ENCODE peak calls at places on chromosome 11, in nine cellular contexts. G is foreskin fibroblast; O is A549; I is fibroblast of lung; A is CD8-positive, alpha-beta T cell; P is cardiac fibroblast; N is body of pancreas; V is AG09309; X is psoas muscle. T is an unnamed sample.

GRCh38 chr11:30196400-30197206 is 34.2 kb upstream of the FSHB start:
- DNase-seq in G (peak), O (peak), I (peak), A (peak), P (peak), N (peak), V (no peak), X (no peak), T (no peak)

GRCh38 chr11:64809781-64810241 is 540 bp downstream of the MEN1 start:
- DNase-seq in G (no peak), O (no peak), I (no peak), A (no peak), P (no peak), N (peak), V (no peak), X (no peak), T (no peak)

GRCh38 chr11:3161309-3161708 is 3.8 kb downstream of the OSBPL5 start:
- DNase-seq in G (peak), O (no peak), I (no peak), A (no peak), P (no peak), N (no peak), V (no peak), X (peak), T (no peak)

GRCh38 chr11:8384199-8384821 is 120.6 kb upstream of the LMO1 start:
- DNase-seq in G (no peak), O (peak), I (peak), A (no peak), P (peak), N (peak), V (no peak), X (no peak), T (no peak)

GRCh38 chr11:7098235-7098832 is 9.5 kb downstream of the RBMXL2 start:
- DNase-seq in G (peak), O (peak), I (peak), A (no peak), P (peak), N (peak), V (peak), X (no peak), T (no peak)

GRCh38 chr11:86523738-86524602 is 148.4 kb downstream of the ME3 start:
- DNase-seq in G (peak), O (peak), I (peak), A (no peak), P (peak), N (peak), V (no peak), X (no peak), T (peak)

GRCh38 chr11:65204646-65205601 is 23.2 kb downstream of the CAPN1 start:
- DNase-seq in G (no peak), O (peak), I (peak), A (peak), P (peak), N (no peak), V (no peak), X (peak), T (no peak)

GRCh38 chr11:46896719-46897406 is 21.5 kb downstream of the LRP4 start:
- DNase-seq in G (peak), O (peak), I (peak), A (no peak), P (peak), N (no peak), V (no peak), X (no peak), T (no peak)

GRCh38 chr11:64265176-64266160 is 14.1 kb downstream of the PLCB3 start:
- DNase-seq in G (no peak), O (no peak), I (no peak), A (peak), P (no peak), N (no peak), V (no peak), X (peak), T (no peak)

GRCh38 chr11:58730507-58731089 is 1.1 kb downstream of the GLYAT start:
- DNase-seq in G (no peak), O (no peak), I (no peak), A (no peak), P (no peak), N (no peak), V (no peak), X (no peak), T (no peak)

GRCh38 chr11:71436861-71437260 is 11.3 kb downstream of the DHCR7 start:
- DNase-seq in G (no peak), O (no peak), I (no peak), A (no peak), P (no peak), N (no peak), V (no peak), X (no peak), T (no peak)

GRCh38 chr11:44611088-44611487 is 45.6 kb downstream of the CD82 start:
- DNase-seq in G (no peak), O (no peak), I (no peak), A (no peak), P (no peak), N (no peak), V (no peak), X (no peak), T (no peak)

GRCh38 chr11:47552086-47552580 is 799 bp downstream of the CELF1 start:
- DNase-seq in G (no peak), O (peak), I (peak), A (no peak), P (peak), N (no peak), V (no peak), X (no peak), T (no peak)

GRCh38 chr11:111019931-111020381 is 225.6 kb upstream of the POU2AF2 start:
- DNase-seq in G (peak), O (no peak), I (peak), A (no peak), P (peak), N (peak), V (no peak), X (no peak), T (no peak)

GRCh38 chr11:76233936-76234703 is 27.8 kb upstream of the WNT11 start:
- DNase-seq in G (peak), O (no peak), I (peak), A (no peak), P (peak), N (peak), V (no peak), X (peak), T (no peak)

GRCh38 chr11:100467821-100468508 is 219.1 kb upstream of the ARHGAP42 start:
- DNase-seq in G (no peak), O (no peak), I (no peak), A (no peak), P (no peak), N (no peak), V (no peak), X (no peak), T (no peak)

GRCh38 chr11:106463154-106463553 is 385.7 kb downstream of the AASDHPPT start:
- DNase-seq in G (no peak), O (no peak), I (no peak), A (no peak), P (no peak), N (no peak), V (no peak), X (no peak), T (no peak)

GRCh38 chr11:68008381-68009337 is 1.5 kb upstream of the ALDH3B1 start:
- DNase-seq in G (no peak), O (no peak), I (no peak), A (no peak), P (no peak), N (peak), V (no peak), X (no peak), T (no peak)

GRCh38 chr11:97850726-97851125 is 1170.0 kb upstream of the CNTN5 start:
- DNase-seq in G (no peak), O (no peak), I (no peak), A (no peak), P (no peak), N (no peak), V (no peak), X (no peak), T (no peak)

GRCh38 chr11:114257621-114258558 is 38.3 kb upstream of the NNMT start:
- DNase-seq in G (peak), O (no peak), I (peak), A (no peak), P (peak), N (peak), V (no peak), X (peak), T (no peak)

GRCh38 chr11:62726156-62727006 is 876 bp downstream of the HNRNPUL2 start:
- DNase-seq in G (no peak), O (no peak), I (no peak), A (peak), P (no peak), N (no peak), V (no peak), X (no peak), T (no peak)

GRCh38 chr11:94193288-94193687 is 64.6 kb downstream of the PANX1 start:
- DNase-seq in G (peak), O (peak), I (peak), A (no peak), P (peak), N (no peak), V (no peak), X (no peak), T (no peak)

GRCh38 chr11:75352417-75353206 is 1.2 kb upstream of the ARRB1 start:
- DNase-seq in G (no peak), O (no peak), I (no peak), A (no peak), P (no peak), N (peak), V (no peak), X (no peak), T (no peak)

GRCh38 chr11:60193687-60194433 is 11.0 kb upstream of the MS4A6A start:
- DNase-seq in G (no peak), O (peak), I (peak), A (peak), P (peak), N (peak), V (no peak), X (no peak), T (no peak)

GRCh38 chr11:69680688-69681087 is 5.5 kb upstream of the LTO1 start:
- DNase-seq in G (no peak), O (no peak), I (no peak), A (no peak), P (no peak), N (no peak), V (no peak), X (no peak), T (no peak)
- H3K4me3 ChIP-seq in G (no peak), O (no peak), I (no peak), A (no peak), P (no peak), N (no peak), V (no peak), X (no peak), T (no peak)

DNA sequence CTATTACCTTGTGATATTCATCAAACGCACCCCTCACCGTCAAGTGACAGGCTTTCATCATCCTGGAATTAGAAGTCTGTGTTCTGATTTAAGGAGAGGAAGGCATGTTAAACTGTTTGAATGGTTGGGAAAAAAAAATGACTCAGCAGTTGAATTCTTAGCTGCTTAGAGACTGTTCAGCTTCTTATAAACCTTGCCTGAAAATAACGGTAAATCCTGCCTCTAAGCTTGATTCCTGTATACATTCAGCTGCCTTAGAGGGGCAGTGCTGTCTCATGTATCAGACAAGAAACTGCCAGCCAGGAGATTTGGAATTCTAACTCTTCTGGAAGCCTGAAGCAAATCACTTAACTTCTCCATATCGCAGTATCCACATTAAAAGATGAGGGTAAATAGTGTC is 437.4 kb downstream of the JRKL start:
- DNase-seq in G (no peak), O (peak), I (peak), A (no peak), P (peak), N (no peak), V (no peak), X (no peak), T (no peak)
- TF ChIP-seq CTCF in G (no peak), O (no peak), I (no peak), A (no peak), P (peak), N (no peak), V (no peak), X (peak), T (no peak)

GRCh38 chr11:112380464-112380863 is 119.8 kb upstream of the PLET1 start:
- DNase-seq in G (no peak), O (no peak), I (no peak), A (no peak), P (no peak), N (no peak), V (no peak), X (no peak), T (no peak)
- H3K4me3 ChIP-seq in G (no peak), O (no peak), I (no peak), A (no peak), P (no peak), N (no peak), V (no peak), X (no peak), T (no peak)

GRCh38 chr11:12089041-12089440 is 21.3 kb upstream of the MICAL2 start:
- DNase-seq in G (no peak), O (no peak), I (no peak), A (no peak), P (no peak), N (no peak), V (no peak), X (no peak), T (no peak)

GRCh38 chr11:12088531-12088930 is 21.9 kb upstream of the MICAL2 start:
- DNase-seq in G (no peak), O (no peak), I (no peak), A (no peak), P (no peak), N (no peak), V (no peak), X (no peak), T (no peak)

GRCh38 chr11:12087075-12087775 is 23.2 kb upstream of the MICAL2 start:
- DNase-seq in G (peak), O (peak), I (peak), A (peak), P (peak), N (no peak), V (peak), X (no peak), T (no peak)

GRCh38 chr11:12089473-12089872 is 20.9 kb upstream of the MICAL2 start:
- DNase-seq in G (no peak), O (no peak), I (no peak), A (no peak), P (no peak), N (no peak), V (no peak), X (no peak), T (no peak)

GRCh38 chr11:12088047-12088481 is 22.3 kb upstream of the MICAL2 start:
- DNase-seq in G (peak), O (peak), I (peak), A (no peak), P (peak), N (no peak), V (peak), X (peak), T (peak)
- TF ChIP-seq CTCF in G (peak), O (peak), I (no peak), A (no peak), P (peak), N (no peak), V (peak), X (peak), T (peak)

GRCh38 chr11:694563-695331 is at the start of gene DEAF1:
- DNase-seq in G (peak), O (peak), I (peak), A (peak), P (peak), N (peak), V (peak), X (peak), T (peak)

GRCh38 chr11:693415-693831 is 1.6 kb downstream of the DEAF1 start:
- DNase-seq in G (no peak), O (no peak), I (peak), A (no peak), P (peak), N (no peak), V (no peak), X (no peak), T (no peak)

GRCh38 chr11:692824-693414 is 2.1 kb downstream of the DEAF1 start:
- DNase-seq in G (no peak), O (no peak), I (peak), A (peak), P (no peak), N (peak), V (no peak), X (no peak), T (no peak)

GRCh38 chr11:695332-695605 is 247 bp upstream of the DEAF1 start:
- DNase-seq in G (no peak), O (no peak), I (no peak), A (no peak), P (no peak), N (no peak), V (no peak), X (no peak), T (no peak)

GRCh38 chr11:693887-694562 is 997 bp downstream of the DEAF1 start:
- DNase-seq in G (no peak), O (no peak), I (no peak), A (peak), P (no peak), N (peak), V (no peak), X (no peak), T (no peak)
- H3K4me3 ChIP-seq in G (peak), O (peak), I (peak), A (peak), P (peak), N (no peak), V (peak), X (peak), T (peak)

DNA sequence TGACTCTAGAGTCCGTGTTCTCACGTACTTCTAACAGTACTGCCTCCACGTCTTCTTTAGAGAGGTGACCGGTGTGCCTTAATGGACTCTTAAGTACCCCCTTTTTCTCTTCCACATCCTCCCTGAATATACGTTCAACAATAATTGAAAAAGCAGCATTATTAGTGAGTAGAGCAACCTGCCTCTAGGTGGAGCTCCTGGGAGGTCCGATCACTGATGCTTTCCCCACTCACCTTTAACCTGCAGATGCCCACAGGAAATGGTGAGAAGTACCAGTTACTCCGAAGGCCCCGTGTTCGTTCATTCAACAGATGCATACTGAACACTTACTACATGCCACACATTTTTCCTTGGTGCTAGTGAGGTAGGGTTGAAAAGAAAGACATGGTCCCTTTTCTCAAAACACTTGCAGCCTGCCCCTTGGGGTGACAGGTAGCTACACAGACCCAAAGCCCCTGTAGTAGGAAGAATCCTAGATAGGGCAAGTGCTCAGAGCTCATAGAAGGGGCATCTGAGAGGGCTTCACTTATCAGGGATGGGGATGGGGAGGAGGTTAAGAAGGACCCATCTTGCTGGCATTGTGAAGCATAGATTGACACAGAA is 72.7 kb downstream of the FEZ1 start:
- DNase-seq in G (no peak), O (no peak), I (no peak), A (no peak), P (no peak), N (no peak), V (no peak), X (no peak), T (no peak)
- TF ChIP-seq CTCF in G (peak), O (peak), I (peak), A (no peak), P (peak), N (peak), V (peak), X (peak), T (peak)

GRCh38 chr11:15942936-15943335 is 413.4 kb downstream of the SOX6 start:
- DNase-seq in G (no peak), O (no peak), I (no peak), A (no peak), P (no peak), N (no peak), V (no peak), X (no peak), T (no peak)
- H3K4me3 ChIP-seq in G (no peak), O (no peak), I (no peak), A (no peak), P (no peak), N (no peak), V (no peak), X (no peak), T (no peak)

DNA sequence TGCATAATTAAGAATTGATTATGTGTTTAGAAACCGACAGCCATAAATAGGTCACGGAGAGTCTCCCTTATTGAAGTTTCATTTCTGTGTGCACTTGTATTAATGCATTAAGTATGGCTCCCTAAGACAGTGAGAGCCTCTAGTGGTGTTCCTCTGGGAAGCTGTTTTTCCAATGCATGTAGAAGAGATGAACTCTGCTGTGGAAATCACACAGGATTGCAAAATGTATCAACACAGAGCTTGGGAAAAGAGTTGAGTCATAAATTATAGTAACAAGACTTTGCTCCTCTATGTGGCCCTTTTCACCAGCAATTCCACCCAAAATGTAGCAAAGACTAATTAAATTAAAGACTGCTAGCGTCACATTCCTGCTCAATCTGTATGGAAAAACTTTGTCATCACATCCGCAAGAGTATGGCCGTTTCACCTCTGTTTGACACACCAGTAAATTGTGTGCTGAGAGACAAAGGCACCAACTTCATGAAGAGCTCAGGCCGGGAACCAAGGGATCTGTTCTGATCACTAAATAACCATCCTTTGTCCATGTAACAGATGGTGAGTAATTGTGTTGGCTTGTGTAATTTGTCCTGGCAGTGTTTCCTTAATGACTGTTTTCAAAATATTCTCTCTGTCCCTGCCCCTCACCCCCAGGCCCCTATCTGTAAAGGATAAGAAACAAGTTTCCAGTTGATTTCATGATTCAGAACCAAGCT is 209.2 kb upstream of the SORL1-AS1 start:
- DNase-seq in G (peak), O (no peak), I (peak), A (no peak), P (peak), N (no peak), V (peak), X (no peak), T (peak)
- TF ChIP-seq CTCF in G (peak), O (no peak), I (no peak), A (no peak), P (no peak), N (no peak), V (peak), X (no peak), T (peak)

GRCh38 chr11:99098258-99098657 is 77.5 kb downstream of the CNTN5 start:
- DNase-seq in G (no peak), O (no peak), I (no peak), A (no peak), P (no peak), N (no peak), V (no peak), X (no peak), T (no peak)

GRCh38 chr11:99098751-99099150 is 78.0 kb downstream of the CNTN5 start:
- DNase-seq in G (no peak), O (no peak), I (no peak), A (no peak), P (no peak), N (no peak), V (no peak), X (no peak), T (no peak)
- H3K4me3 ChIP-seq in G (no peak), O (no peak), I (no peak), A (no peak), P (no peak), N (no peak), V (no peak), X (no peak), T (no peak)

GRCh38 chr11:23995891-23996290 is 501.0 kb upstream of the LUZP2 start:
- DNase-seq in G (no peak), O (no peak), I (peak), A (no peak), P (no peak), N (no peak), V (no peak), X (no peak), T (peak)

DNA sequence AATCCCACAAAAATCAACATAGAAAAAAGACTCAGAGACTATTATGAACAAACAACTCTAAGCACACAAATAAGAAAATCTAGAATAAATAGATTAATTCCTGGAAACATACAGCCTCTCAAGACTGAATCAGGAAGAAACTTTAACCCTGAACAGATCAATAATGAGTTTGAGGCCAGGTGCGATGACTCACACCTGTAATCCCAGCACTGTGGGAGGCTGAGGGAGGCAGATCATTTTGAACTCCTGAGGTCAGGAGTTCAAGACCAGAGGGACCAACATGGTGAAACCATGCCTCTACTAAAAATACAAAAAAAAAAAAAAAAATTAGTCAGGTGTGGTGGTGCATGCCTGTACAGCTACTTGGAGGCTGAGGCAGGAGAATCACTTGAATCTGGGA is 499.5 kb upstream of the LUZP2 start:
- DNase-seq in G (no peak), O (no peak), I (no peak), A (no peak), P (no peak), N (no peak), V (no peak), X (no peak), T (no peak)
- TF ChIP-seq CTCF in G (no peak), O (no peak), I (no peak), A (no peak), P (no peak), N (no peak), V (no peak), X (no peak), T (no peak)